ENCODE peak calls at places on chromosomes 11 and 22, in four cellular contexts. U is HFFc6, G is PC-3, A is RWPE1. K is an unnamed sample.

GRCh38 chr22:37326726-37327125 is 44.4 kb downstream of the CYTH4 start:
- DNase-seq in U (no peak), G (peak; percentile 53), A (no peak), K (no peak)

GRCh38 chr11:128727811-128728431 is 34.0 kb downstream of the FLI1 start:
- DNase-seq in U (no peak), G (no peak), A (no peak), K (no peak)

GRCh38 chr22:36376265-36376664 is 11.5 kb downstream of the MYH9 start:
- DNase-seq in U (no peak), G (no peak), A (no peak), K (no peak)

GRCh38 chr11:77109236-77110019 is 6.8 kb downstream of the OMP start:
- DNase-seq in U (peak; percentile 33), G (no peak), A (no peak), K (no peak)

GRCh38 chr11:5300246-5300645 is 1.5 kb downstream of the OR51B4 start:
- DNase-seq in U (no peak), G (no peak), A (no peak), K (no peak)

GRCh38 chr11:2518112-2518982 is 73.5 kb downstream of the KCNQ1 start:
- DNase-seq in U (no peak), G (no peak), A (no peak), K (no peak)

GRCh38 chr11:43547411-43547718 is 133.2 kb upstream of the HSD17B12 start:
- DNase-seq in U (no peak), G (no peak), A (no peak), K (no peak)

GRCh38 chr22:35742342-35743100 is 24.8 kb downstream of the APOL5 start:
- DNase-seq in U (peak; percentile 82), G (peak; percentile 63), A (peak; percentile 22), K (no peak)

GRCh38 chr11:131592734-131593133 is 222.3 kb downstream of the NTM start:
- DNase-seq in U (no peak), G (no peak), A (no peak), K (no peak)

GRCh38 chr11:27041141-27041869 is 690 bp downstream of the BBOX1 start:
- DNase-seq in U (no peak), G (no peak), A (no peak), K (no peak)

GRCh38 chr22:20422965-20423635 is 14.5 kb downstream of the SCARF2 start:
- DNase-seq in U (no peak), G (no peak), A (no peak), K (no peak)

GRCh38 chr11:131914299-131914902 is 544.0 kb downstream of the NTM start:
- DNase-seq in U (no peak), G (peak; percentile 20), A (no peak), K (no peak)

GRCh38 chr22:28594784-28595324 is 84.8 kb downstream of the TTC28 start:
- DNase-seq in U (peak; percentile 73), G (peak; percentile 61), A (peak; percentile 29), K (peak; percentile 30)

GRCh38 chr22:24159650-24160049 is 21.6 kb upstream of the SUSD2 start:
- DNase-seq in U (no peak), G (no peak), A (no peak), K (no peak)

GRCh38 chr11:79486239-79486984 is 45.6 kb upstream of the TENM4 start:
- DNase-seq in U (no peak), G (no peak), A (no peak), K (no peak)

GRCh38 chr22:17672417-17672991 is 33.9 kb downstream of the BCL2L13 start:
- DNase-seq in U (peak; percentile 2), G (peak; percentile 2), A (no peak), K (no peak)

DNA sequence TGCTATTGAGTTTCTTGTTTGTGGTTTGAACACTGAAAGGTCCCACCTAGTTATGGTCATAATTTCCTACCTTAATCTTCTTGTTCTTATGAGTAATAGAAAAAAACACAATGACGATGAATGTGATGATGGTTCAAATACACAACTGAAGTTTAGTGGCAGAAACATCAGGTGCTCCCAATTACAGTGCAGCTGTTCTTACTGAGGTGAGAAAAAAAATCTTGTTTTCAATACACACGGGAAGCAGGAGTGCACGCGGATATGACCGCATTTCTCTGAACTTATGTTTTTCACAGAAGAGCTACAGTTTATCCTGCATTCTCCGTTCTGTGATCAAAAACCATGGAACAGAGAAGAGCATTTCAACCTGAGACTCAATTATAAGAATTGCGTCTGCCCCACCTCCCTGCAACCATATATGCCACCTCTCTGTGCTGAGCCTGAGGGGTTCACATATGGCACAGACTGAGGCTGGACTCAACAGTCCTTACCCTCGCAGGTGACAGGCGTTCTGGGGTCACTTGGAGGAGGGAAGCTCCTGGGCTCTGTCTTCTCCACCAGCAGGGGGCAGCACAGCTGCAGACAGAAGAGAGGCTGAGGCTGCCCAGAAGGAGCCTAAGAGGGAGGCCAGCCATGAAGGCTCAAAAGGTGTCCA is 99.7 kb upstream of the IGLL5 start:
- DNase-seq in U (peak; percentile 33), G (peak; percentile 60), A (no peak), K (peak; percentile 76)
- TF ChIP-seq CTCF in U (peak; percentile 92), G (peak; percentile 80), A (peak; percentile 46), K (peak; percentile 94)

DNA sequence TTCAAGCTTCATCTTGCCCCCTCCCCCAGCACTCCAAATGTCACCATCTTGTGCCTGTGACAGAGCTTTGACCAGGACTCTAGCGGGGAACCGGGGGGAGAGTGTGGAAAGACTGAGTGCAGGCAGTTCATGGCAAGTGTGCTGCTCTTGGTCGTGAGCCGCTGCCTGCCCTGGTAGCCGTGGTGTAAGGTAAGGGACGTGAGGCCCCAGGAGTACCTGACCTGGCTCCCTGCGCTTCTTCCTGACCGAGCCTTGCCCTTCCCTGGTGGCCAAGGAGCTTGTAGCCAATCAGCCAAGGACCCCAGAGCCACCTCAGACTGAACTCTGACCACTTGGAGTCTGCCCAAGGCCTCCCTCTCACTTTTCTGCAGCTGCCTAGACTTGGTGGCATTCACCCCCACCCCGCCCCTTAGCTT is 1.3 kb downstream of the DGKZ start:
- DNase-seq in U (no peak), G (no peak), A (no peak), K (no peak)
- TF ChIP-seq CTCF in U (no peak), G (no peak), A (no peak), K (no peak)

DNA sequence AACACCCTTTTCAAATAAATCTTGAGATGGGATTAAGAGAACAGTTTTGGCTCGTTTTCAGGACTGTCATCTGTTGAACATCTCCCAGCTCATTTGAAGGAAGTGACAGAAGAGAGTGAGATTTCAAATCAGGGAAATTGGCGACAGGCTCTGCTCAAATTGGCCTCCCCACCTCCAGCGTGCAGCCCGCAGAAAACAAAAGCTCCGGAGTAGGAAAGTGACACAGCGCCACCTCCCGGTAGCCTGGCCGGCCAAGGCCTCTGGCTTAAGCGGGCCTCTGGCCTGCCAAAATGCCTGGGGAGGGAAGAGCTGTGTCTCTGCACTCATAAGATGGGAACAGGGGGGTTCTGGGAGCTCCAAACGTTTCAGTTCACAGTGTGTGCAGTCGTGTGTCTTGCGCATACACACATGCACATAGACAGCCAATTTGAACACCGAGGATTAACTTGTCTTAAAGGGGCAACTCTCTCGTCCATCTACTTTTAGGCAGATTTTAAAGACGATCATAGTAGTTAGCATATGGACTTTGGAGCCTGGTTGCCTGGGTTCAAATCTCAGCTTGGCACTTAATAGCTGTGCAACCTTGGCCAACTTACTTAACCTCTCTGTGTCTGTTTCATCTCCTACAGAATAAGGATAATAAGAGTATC is 132.7 kb upstream of the RCN1 start:
- DNase-seq in U (peak; percentile 39), G (peak; percentile 77), A (peak; percentile 35), K (peak; percentile 78)
- TF ChIP-seq CTCF in U (peak; percentile 95), G (peak; percentile 88), A (peak; percentile 36), K (peak; percentile 91)

GRCh38 chr11:101848262-101848661 is 66.5 kb upstream of the CEP126 start:
- DNase-seq in U (no peak), G (peak; percentile 77), A (no peak), K (no peak)
- TF ChIP-seq CTCF in U (peak; percentile 85), G (peak; percentile 84), A (peak; percentile 39), K (no peak)